ENCODE peak calls at places on chromosome 2, in nine cellular contexts. P is BJ, F is fibroblast of lung, N is RPMI7951, G is cardiac septum, Q is uterus, M is caudate nucleus, Y is astrocyte of the spinal cord, T is immature natural killer cell. B is an unnamed sample.
A peak's percentile ranks its signal among the peaks of the same experiment; 100 is the strongest.

GRCh38 chr2:80073134-80073561 is 231.4 kb downstream of the LRRTM1 start:
- DNase-seq in F (peak; percentile 79), G (no peak), Q (no peak), M (no peak), Y (peak; percentile 51), P (no peak), N (peak; percentile 25), T (peak; percentile 0), B (no peak)

GRCh38 chr2:38163579-38163978 is 87.6 kb upstream of the CYP1B1 start:
- DNase-seq in M (no peak), P (no peak), Y (no peak), T (no peak), F (no peak), G (no peak), Q (no peak), N (no peak), B (no peak)

GRCh38 chr2:50995610-50996009 is 36.3 kb downstream of the NRXN1 start:
- DNase-seq in F (peak; percentile 41), P (no peak), Q (peak; percentile 11), T (no peak), G (no peak), N (peak; percentile 0), M (no peak), Y (peak; percentile 63), B (no peak)

GRCh38 chr2:231710751-231711676 is 2.7 kb downstream of the PTMA start:
- DNase-seq in G (no peak), M (no peak), Y (peak; percentile 35), N (peak; percentile 28), T (peak; percentile 31), F (peak; percentile 31), Q (peak; percentile 38), P (no peak), B (peak; percentile 44)

GRCh38 chr2:197434541-197435513 is at the start of gene SF3B1:
- DNase-seq in Y (peak; percentile 98), G (peak; percentile 99), M (peak; percentile 90), Q (peak; percentile 99), F (peak; percentile 98), N (peak; percentile 99), T (peak; percentile 99), P (peak; percentile 90), B (peak; percentile 98)

GRCh38 chr2:136985044-136985443 is 219.7 kb downstream of the THSD7B start:
- DNase-seq in P (no peak), Q (no peak), F (no peak), M (no peak), T (no peak), G (no peak), Y (no peak), N (peak; percentile 70), B (no peak)

GRCh38 chr2:42905341-42906114 is 113.1 kb upstream of the HAAO start:
- DNase-seq in T (no peak), Y (peak; percentile 67), G (peak; percentile 74), P (no peak), M (no peak), Q (peak; percentile 66), N (no peak), F (no peak), B (no peak)

GRCh38 chr2:620456-621302 is 56.5 kb downstream of the TMEM18 start:
- DNase-seq in T (no peak), Q (no peak), M (no peak), P (no peak), G (no peak), Y (no peak), N (no peak), F (no peak), B (no peak)

GRCh38 chr2:21362101-21362500 is 238.3 kb downstream of the TDRD15 start:
- DNase-seq in N (no peak), Y (no peak), Q (no peak), F (no peak), M (no peak), T (no peak), P (no peak), G (no peak), B (no peak)

GRCh38 chr2:219440388-219441256 is 6.0 kb downstream of the SPEG start:
- DNase-seq in N (peak; percentile 31), P (no peak), Q (no peak), M (no peak), Y (no peak), G (no peak), F (peak; percentile 20), T (no peak), B (no peak)

GRCh38 chr2:175074478-175074877 is 69.3 kb upstream of the CHN1 start:
- DNase-seq in Q (no peak), M (no peak), T (no peak), G (no peak), Y (no peak), P (no peak), F (no peak), N (no peak), B (no peak)

GRCh38 chr2:48588745-48589144 is 28.9 kb upstream of the GTF2A1L start:
- DNase-seq in Y (no peak), Q (no peak), G (no peak), N (no peak), T (no peak), F (no peak), M (no peak), P (no peak), B (no peak)

GRCh38 chr2:219461061-219461514 is 26.4 kb downstream of the SPEG start:
- DNase-seq in N (peak; percentile 93), G (no peak), F (peak; percentile 63), Y (peak; percentile 30), M (no peak), T (no peak), P (no peak), Q (peak; percentile 79), B (peak; percentile 60)

GRCh38 chr2:84197901-84198300 is 261.2 kb downstream of the SUCLG1 start:
- DNase-seq in G (no peak), T (no peak), N (no peak), Y (no peak), M (no peak), Q (no peak), P (no peak), F (no peak), B (no peak)

GRCh38 chr2:212842544-212843185 is 304.1 kb upstream of the ERBB4 start:
- DNase-seq in P (peak; percentile 19), Q (no peak), G (no peak), Y (peak; percentile 58), M (no peak), N (peak; percentile 92), T (no peak), F (peak; percentile 50), B (no peak)

GRCh38 chr2:11889854-11890253 is 143.4 kb downstream of the LPIN1 start:
- DNase-seq in M (no peak), Q (no peak), N (no peak), T (no peak), G (no peak), Y (no peak), P (no peak), F (no peak), B (no peak)

GRCh38 chr2:88521445-88522070 is 69.1 kb upstream of the FOXI3 start:
- DNase-seq in N (peak; percentile 53), Y (no peak), P (no peak), F (no peak), Q (no peak), M (no peak), G (no peak), T (no peak), B (no peak)

GRCh38 chr2:227703961-227704360 is 13.9 kb downstream of the SLC19A3 start:
- DNase-seq in F (peak; percentile 36), N (peak; percentile 61), P (no peak), Q (no peak), Y (no peak), M (no peak), T (no peak), G (no peak), B (no peak)

GRCh38 chr2:236967499-236967783 is 118.2 kb upstream of the COPS8 start:
- DNase-seq in Y (no peak), Q (no peak), G (no peak), N (peak; percentile 9), F (no peak), T (no peak), P (no peak), M (no peak), B (no peak)

GRCh38 chr2:209380278-209380677 is 43.6 kb upstream of the MAP2 start:
- DNase-seq in Q (no peak), N (no peak), F (no peak), T (no peak), G (no peak), P (no peak), M (no peak), Y (no peak), B (no peak)

GRCh38 chr2:28678175-28678855 is 73.3 kb upstream of the PPP1CB start:
- DNase-seq in T (no peak), P (no peak), M (no peak), G (no peak), N (no peak), Y (no peak), Q (no peak), F (no peak), B (no peak)

GRCh38 chr2:101464841-101465240 is 10.1 kb downstream of the RFX8 start:
- DNase-seq in T (no peak), Q (no peak), P (no peak), G (no peak), M (no peak), N (peak; percentile 51), F (peak; percentile 12), Y (no peak), B (no peak)

GRCh38 chr2:239303711-239304532 is 96.9 kb downstream of the HDAC4 start:
- DNase-seq in F (no peak), N (no peak), G (peak; percentile 74), Y (no peak), Q (peak; percentile 13), M (no peak), P (no peak), T (peak; percentile 44), B (no peak)

GRCh38 chr2:35428548-35428947 is 927.0 kb upstream of the CRIM1 start:
- DNase-seq in Q (no peak), P (no peak), Y (peak; percentile 7), M (no peak), N (peak; percentile 3), F (peak; percentile 12), T (no peak), G (no peak), B (no peak)

GRCh38 chr2:50582164-50582563 is 449.8 kb downstream of the NRXN1 start:
- DNase-seq in T (no peak), Q (no peak), N (no peak), M (no peak), G (no peak), F (no peak), P (no peak), Y (no peak), B (no peak)

GRCh38 chr2:14420851-14421250 is 211.7 kb upstream of the LRATD1 start:
- DNase-seq in Y (peak; percentile 36), Q (no peak), N (peak; percentile 74), P (peak; percentile 9), G (no peak), T (no peak), M (no peak), F (peak; percentile 34), B (no peak)